ENCODE peak calls at places on chromosomes 7 and 10, in six cellular contexts. F is ovary, R is upper lobe of right lung, V is HepG2, H is BE2C, L is GM13977. G is an unnamed sample.

GRCh38 chr7:106582365-106582764 is 78.6 kb downstream of the CCDC71L start:
- DNase-seq in F (no peak), R (no peak), V (no peak), H (no peak), L (no peak), G (no peak)

GRCh38 chr7:34060548-34060947 is 155.2 kb downstream of the BMPER start:
- DNase-seq in F (no peak), R (no peak), V (no peak), H (no peak), L (no peak), G (peak)

GRCh38 chr7:96998765-96999164 is 6.6 kb upstream of the DLX6 start:
- DNase-seq in F (no peak), R (no peak), V (no peak), H (no peak), L (peak), G (no peak)

GRCh38 chr7:50591480-50592438 is 26.6 kb upstream of the DDC start:
- DNase-seq in F (no peak), R (no peak), V (peak), H (no peak), L (no peak), G (no peak)

GRCh38 chr10:109997233-109997632 is 10.6 kb upstream of the ADD3 start:
- DNase-seq in F (no peak), R (no peak), V (no peak), H (no peak), L (no peak), G (no peak)

GRCh38 chr7:151251328-151251925 is 2.9 kb upstream of the SMARCD3 start:
- DNase-seq in F (peak), R (peak), V (no peak), H (peak), L (no peak), G (peak)

GRCh38 chr10:24866615-24867583 is 85.5 kb downstream of the PRTFDC1 start:
- DNase-seq in F (peak), R (peak), V (peak), H (no peak), L (no peak), G (peak)

GRCh38 chr10:91879514-91880170 is 29.6 kb downstream of the FGFBP3 start:
- DNase-seq in F (no peak), R (no peak), V (no peak), H (no peak), L (no peak), G (no peak)

GRCh38 chr10:49393757-49394156 is 2.1 kb downstream of the DRGX start:
- DNase-seq in F (no peak), R (no peak), V (no peak), H (no peak), L (no peak), G (no peak)

GRCh38 chr7:85471740-85472139 is 284.9 kb upstream of the SEMA3D start:
- DNase-seq in F (no peak), R (no peak), V (no peak), H (no peak), L (no peak), G (peak)

GRCh38 chr10:88389456-88389855 is 193.7 kb downstream of the RNLS start:
- DNase-seq in F (peak), R (no peak), V (peak), H (peak), L (no peak), G (peak)

GRCh38 chr10:15433850-15434537 is 62.9 kb upstream of the FAM171A1 start:
- DNase-seq in F (no peak), R (no peak), V (peak), H (peak), L (peak), G (peak)

GRCh38 chr7:67992287-67992686 is 995.7 kb downstream of the TYW1 start:
- DNase-seq in F (no peak), R (no peak), V (no peak), H (no peak), L (no peak), G (no peak)

GRCh38 chr10:79400567-79401004 is 44.8 kb downstream of the ZCCHC24 start:
- DNase-seq in F (peak), R (peak), V (peak), H (peak), L (peak), G (no peak)
- TF ChIP-seq CTCF in F (peak), R (peak), V (peak), H (peak), L (peak), G (peak)

DNA sequence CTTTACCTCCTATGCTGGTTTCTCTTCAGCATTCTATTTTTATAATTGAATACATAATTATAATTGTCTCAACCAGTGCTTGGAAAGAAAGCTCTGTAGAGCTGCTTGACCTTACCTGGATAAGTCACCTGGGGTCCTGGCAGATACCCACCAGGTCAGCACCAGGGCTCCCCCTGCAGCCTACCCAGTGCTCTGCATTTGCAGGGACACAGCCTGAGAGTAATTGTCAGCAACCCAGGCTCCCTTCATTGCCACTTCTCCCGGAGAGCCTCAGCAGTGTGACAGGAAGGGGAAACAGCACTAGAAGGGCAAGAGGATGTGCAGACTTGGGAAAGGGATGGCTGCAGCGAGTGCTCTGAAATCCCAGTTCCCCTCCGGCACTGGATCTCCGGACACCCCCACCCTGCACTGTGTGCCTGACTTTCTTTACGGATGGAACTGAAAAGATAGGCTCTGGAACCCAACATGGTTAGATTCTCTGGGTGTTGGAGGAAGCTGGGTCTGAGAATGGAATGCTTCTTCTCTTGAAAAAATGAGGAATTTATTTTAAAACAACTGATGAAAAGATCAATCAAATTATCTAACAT is 11.4 kb upstream of the PAX4 start:
- DNase-seq in F (no peak), R (no peak), V (peak), H (peak), L (peak), G (no peak)
- TF ChIP-seq CTCF in F (no peak), R (peak), V (peak), H (peak), L (peak), G (peak)

GRCh38 chr7:31764457-31764856 is 77.4 kb downstream of the PPP1R17 start:
- DNase-seq in F (no peak), R (no peak), V (no peak), H (no peak), L (no peak), G (no peak)

GRCh38 chr7:31761646-31762045 is 74.6 kb downstream of the PPP1R17 start:
- DNase-seq in F (peak), R (no peak), V (no peak), H (no peak), L (no peak), G (no peak)

GRCh38 chr7:31758770-31759169 is 71.8 kb downstream of the PPP1R17 start:
- DNase-seq in F (no peak), R (no peak), V (no peak), H (no peak), L (no peak), G (no peak)

GRCh38 chr7:31767686-31768358 is 80.8 kb downstream of the PPP1R17 start:
- DNase-seq in F (no peak), R (no peak), V (no peak), H (no peak), L (no peak), G (no peak)

GRCh38 chr7:31763548-31763947 is 76.5 kb downstream of the PPP1R17 start:
- DNase-seq in F (no peak), R (no peak), V (no peak), H (no peak), L (no peak), G (no peak)
- TF ChIP-seq CTCF in F (no peak), R (no peak), V (no peak), H (peak), L (peak), G (peak)

GRCh38 chr10:95906675-95907453 is 911 bp upstream of the CC2D2B start:
- DNase-seq in F (peak), R (no peak), V (peak), H (peak), L (peak), G (peak)
- TF ChIP-seq CTCF in F (no peak), R (no peak), V (peak), H (peak), L (peak), G (no peak)

GRCh38 chr10:279232-279631 is 144.0 kb downstream of the ZMYND11 start:
- DNase-seq in F (no peak), R (no peak), V (no peak), H (no peak), L (no peak), G (no peak)

GRCh38 chr10:278707-279106 is 143.5 kb downstream of the ZMYND11 start:
- DNase-seq in F (no peak), R (no peak), V (no peak), H (no peak), L (no peak), G (no peak)

GRCh38 chr10:277963-278362 is 142.7 kb downstream of the ZMYND11 start:
- DNase-seq in F (no peak), R (no peak), V (no peak), H (no peak), L (no peak), G (no peak)

GRCh38 chr10:282294-283139 is 147.3 kb downstream of the ZMYND11 start:
- DNase-seq in F (no peak), R (no peak), V (no peak), H (no peak), L (no peak), G (peak)

GRCh38 chr10:279655-280054 is 144.4 kb downstream of the ZMYND11 start:
- DNase-seq in F (no peak), R (no peak), V (no peak), H (no peak), L (no peak), G (no peak)
- TF ChIP-seq CTCF in F (no peak), R (no peak), V (no peak), H (peak), L (no peak), G (no peak)

GRCh38 chr7:130849604-130850003 is 115.6 kb upstream of the KLF14 start:
- DNase-seq in F (no peak), R (no peak), V (no peak), H (no peak), L (no peak), G (no peak)

GRCh38 chr7:130844811-130845580 is 111.0 kb upstream of the KLF14 start:
- DNase-seq in F (no peak), R (no peak), V (no peak), H (no peak), L (no peak), G (peak)

GRCh38 chr7:130843703-130844102 is 109.7 kb upstream of the KLF14 start:
- DNase-seq in F (no peak), R (no peak), V (no peak), H (no peak), L (no peak), G (no peak)

GRCh38 chr7:130841416-130841815 is 107.4 kb upstream of the KLF14 start:
- DNase-seq in F (no peak), R (no peak), V (no peak), H (no peak), L (no peak), G (no peak)

GRCh38 chr7:130845581-130846085 is 111.6 kb upstream of the KLF14 start:
- DNase-seq in F (no peak), R (no peak), V (no peak), H (no peak), L (no peak), G (peak)
- TF ChIP-seq CTCF in F (no peak), R (no peak), V (no peak), H (no peak), L (no peak), G (no peak)

GRCh38 chr10:32055478-32056135 is 618 bp downstream of the KIF5B start:
- DNase-seq in F (peak), R (peak), V (peak), H (peak), L (peak), G (peak)
- TF ChIP-seq CTCF in F (no peak), R (no peak), V (peak), H (peak), L (peak), G (peak)

DNA sequence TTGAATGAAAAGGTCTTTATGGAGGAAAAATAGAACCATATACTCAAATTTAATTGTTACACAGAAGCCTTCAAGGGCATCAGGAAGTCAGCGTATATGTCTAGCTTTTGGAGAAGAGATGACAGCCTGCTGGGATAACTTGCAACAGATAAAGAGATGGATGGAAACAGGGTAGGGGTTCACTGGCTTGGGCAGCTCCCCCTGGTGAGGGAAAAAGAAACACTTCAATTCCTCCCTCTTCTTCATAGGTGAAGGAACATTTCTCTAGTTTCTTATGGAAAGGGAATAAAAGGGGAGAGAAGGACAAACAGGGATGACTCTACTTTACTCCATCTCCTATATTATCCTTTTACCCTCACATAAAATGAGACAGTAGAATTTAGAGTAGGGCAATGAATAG is 635.7 kb downstream of the PHTF2 start:
- DNase-seq in F (no peak), R (no peak), V (no peak), H (no peak), L (no peak), G (no peak)
- TF ChIP-seq CTCF in F (no peak), R (no peak), V (peak), H (peak), L (no peak), G (peak)

G was measured in HFFc6.